ENCODE peak calls at places on chromosome 12, in six cellular contexts. W is sigmoid colon, H is HEK293T, A is fibroblast of mammary gland, J is head of caudate nucleus, P is retina. T is an unnamed sample.

GRCh38 chr12:57487597-57488396 is at the start of gene MARS1:
- DNase-seq in A (peak; percentile 95), W (peak; percentile 98), P (peak; percentile 92), H (peak; percentile 88), J (peak; percentile 96), T (peak; percentile 97)

GRCh38 chr12:103969391-103969790 is 3.7 kb downstream of the TDG start:
- DNase-seq in J (no peak), H (no peak), P (no peak), W (no peak), A (no peak), T (no peak)

GRCh38 chr12:46371718-46372130 is 849 bp downstream of the SLC38A2 start:
- DNase-seq in A (no peak), H (peak; percentile 42), P (peak; percentile 87), W (peak; percentile 89), J (peak; percentile 79), T (peak; percentile 87)

GRCh38 chr12:100987552-100988277 is 193.1 kb downstream of the ANO4 start:
- DNase-seq in A (peak; percentile 83), W (no peak), J (peak; percentile 37), P (peak; percentile 22), H (peak; percentile 40), T (peak; percentile 11)

GRCh38 chr12:22722779-22723178 is 97.8 kb downstream of the ETNK1 start:
- DNase-seq in J (no peak), W (no peak), A (no peak), P (no peak), H (no peak), T (no peak)

GRCh38 chr12:53995311-53996187 is 4.4 kb upstream of the HOXC9 start:
- DNase-seq in H (no peak), P (no peak), W (no peak), A (peak; percentile 51), J (no peak), T (peak; percentile 94)

GRCh38 chr12:85057370-85057963 is 21.3 kb downstream of the LRRIQ1 start:
- DNase-seq in H (peak; percentile 23), W (no peak), J (no peak), A (peak; percentile 56), P (no peak), T (no peak)

GRCh38 chr12:27975222-27976136 is 2.9 kb upstream of the PTHLH start:
- DNase-seq in A (peak; percentile 58), W (peak; percentile 65), H (peak; percentile 45), J (no peak), P (peak; percentile 69), T (no peak)

GRCh38 chr12:70581199-70581598 is 56.0 kb downstream of the PTPRB start:
- DNase-seq in H (no peak), W (no peak), J (no peak), P (no peak), A (no peak), T (no peak)

GRCh38 chr12:1643056-1643455 is 14.0 kb downstream of the WNT5B start:
- DNase-seq in H (no peak), A (no peak), J (no peak), P (no peak), W (no peak), T (no peak)

GRCh38 chr12:66965613-66966012 is 286.7 kb upstream of the GRIP1 start:
- DNase-seq in W (no peak), A (no peak), H (no peak), J (no peak), P (peak; percentile 61), T (no peak)

GRCh38 chr12:54390176-54390667 is 5.7 kb upstream of the ZNF385A start:
- DNase-seq in J (no peak), A (no peak), H (no peak), P (peak; percentile 87), W (no peak), T (peak; percentile 49)

GRCh38 chr12:104057771-104058197 is 6.5 kb upstream of the HCFC2 start:
- DNase-seq in H (peak; percentile 33), J (no peak), P (peak; percentile 32), A (peak; percentile 31), W (no peak), T (no peak)

GRCh38 chr12:126117502-126117901 is 1052.3 kb downstream of the AACS start:
- DNase-seq in H (no peak), P (no peak), W (no peak), J (no peak), A (no peak), T (no peak)

GRCh38 chr12:70365648-70366518 is at the start of gene KCNMB4:
- DNase-seq in J (peak; percentile 87), A (no peak), H (peak; percentile 77), P (peak; percentile 86), W (peak; percentile 80), T (peak; percentile 81)

GRCh38 chr12:11901687-11902524 is 168.8 kb upstream of the BCL2L14 start:
- DNase-seq in A (no peak), P (no peak), H (no peak), W (no peak), J (no peak), T (no peak)

GRCh38 chr12:40038619-40039018 is 67.3 kb downstream of the SLC2A13 start:
- DNase-seq in A (no peak), W (no peak), P (no peak), H (no peak), J (no peak), T (no peak)

GRCh38 chr12:29725587-29726320 is 58.0 kb downstream of the TMTC1 start:
- DNase-seq in A (peak; percentile 95), W (peak; percentile 72), J (peak; percentile 46), P (peak; percentile 67), H (peak; percentile 23), T (peak; percentile 70)

GRCh38 chr12:52713960-52714886 is 10.9 kb upstream of the KRT77 start:
- DNase-seq in H (no peak), W (no peak), P (peak; percentile 76), J (no peak), A (no peak), T (no peak)

GRCh38 chr12:105654606-105655005 is 324.1 kb downstream of the C12orf75 start:
- DNase-seq in A (no peak), H (no peak), W (no peak), P (no peak), J (no peak), T (no peak)

GRCh38 chr12:388012-388411 is 1.1 kb downstream of the KDM5A start:
- DNase-seq in P (no peak), J (no peak), H (no peak), A (no peak), W (no peak), T (no peak)

GRCh38 chr12:110543252-110543959 is 39.7 kb downstream of the PPTC7 start:
- DNase-seq in P (no peak), W (peak; percentile 98), J (peak; percentile 50), A (peak; percentile 98), H (no peak), T (peak; percentile 95)

GRCh38 chr12:56417739-56418138 is 31.5 kb downstream of the TIMELESS start:
- DNase-seq in P (no peak), A (no peak), W (no peak), H (no peak), J (no peak), T (no peak)

GRCh38 chr12:106455100-106455499 is 97.6 kb downstream of the POLR3B start:
- DNase-seq in H (no peak), W (no peak), P (no peak), A (no peak), J (no peak), T (no peak)

GRCh38 chr12:69929125-69929524 is 104.1 kb downstream of the MYRFL start:
- DNase-seq in P (no peak), H (no peak), W (no peak), J (no peak), A (peak; percentile 26), T (no peak)

GRCh38 chr12:70609739-70610491 is 27.3 kb downstream of the PTPRB start:
- DNase-seq in J (peak; percentile 7), P (peak; percentile 72), W (peak; percentile 67), H (peak; percentile 39), A (peak; percentile 11), T (peak; percentile 66)

T was measured in psoas muscle.